ENCODE peak calls at places on chromosomes 4 and X, in five cellular contexts. W, S, G, L and M are unnamed samples.

GRCh38 chr4:147479817-147480216 is 1.1 kb upstream of the EDNRA start:
- DNase-seq in W (no peak), L (peak; percentile 76), S (no peak), G (no peak), M (no peak)

GRCh38 chr4:25229804-25230203 is 4.0 kb upstream of the PI4K2B start:
- DNase-seq in S (no peak), G (no peak), L (no peak), W (no peak), M (peak; percentile 44)

GRCh38 chr4:23016981-23017380 is 324.2 kb downstream of the GBA3 start:
- DNase-seq in W (no peak), S (no peak), G (no peak), L (no peak), M (no peak)

GRCh38 chr4:63370997-63371396 is 1038.3 kb downstream of the TECRL start:
- DNase-seq in G (no peak), S (no peak), L (no peak), W (no peak), M (no peak)

GRCh38 chr4:101667348-101667747 is 123.2 kb upstream of the BANK1 start:
- DNase-seq in L (no peak), S (no peak), G (no peak), W (no peak), M (no peak)

GRCh38 chr4:7457201-7458065 is 22.7 kb upstream of the PSAPL1 start:
- DNase-seq in W (no peak), G (no peak), S (peak; percentile 72), L (no peak), M (no peak)

GRCh38 chr4:20044502-20044911 is 207.2 kb upstream of the SLIT2 start:
- DNase-seq in L (no peak), W (no peak), G (no peak), S (no peak), M (no peak)

GRCh38 chr4:165666836-165667235 is 206.2 kb upstream of the TLL1 start:
- DNase-seq in S (no peak), L (no peak), W (no peak), G (no peak), M (no peak)

GRCh38 chrX:123976671-123977316 is 15.3 kb downstream of the STAG2 start:
- DNase-seq in S (no peak), W (no peak), G (no peak), L (no peak), M (peak; percentile 30)

GRCh38 chr4:82499705-82500104 is 62.1 kb downstream of the TMEM150C start:
- DNase-seq in W (no peak), G (no peak), L (no peak), S (no peak), M (no peak)

GRCh38 chr4:93730251-93730650 is 98.3 kb upstream of the ATOH1 start:
- DNase-seq in W (no peak), G (no peak), S (no peak), L (no peak), M (no peak)

GRCh38 chrX:9871871-9872270 is 85.6 kb downstream of the SHROOM2 start:
- DNase-seq in G (no peak), L (no peak), W (no peak), S (no peak), M (no peak)

GRCh38 chrX:124395145-124395858 is 48.9 kb downstream of the SH2D1A start:
- DNase-seq in S (no peak), G (no peak), W (no peak), L (no peak), M (no peak)

GRCh38 chr4:57588557-57588956 is 478.4 kb upstream of the IGFBP7 start:
- DNase-seq in W (no peak), L (no peak), S (no peak), G (no peak), M (no peak)

GRCh38 chrX:97895751-97896150 is 1012.0 kb downstream of the RPA4 start:
- DNase-seq in W (no peak), L (no peak), G (no peak), S (no peak), M (no peak)

GRCh38 chrX:48531359-48531954 is 8.1 kb upstream of the TBC1D25 start:
- DNase-seq in G (no peak), S (no peak), W (no peak), L (no peak), M (peak; percentile 71)

GRCh38 chr4:21845663-21846062 is 102.9 kb downstream of the KCNIP4 start:
- DNase-seq in S (no peak), L (no peak), W (no peak), G (no peak), M (no peak)

GRCh38 chrX:102746134-102746584 is 25.6 kb downstream of the GPRASP3 start:
- DNase-seq in G (peak; percentile 54), W (no peak), L (peak; percentile 5), S (peak; percentile 91), M (no peak)

GRCh38 chr4:148300877-148301276 is 141.3 kb downstream of the NR3C2 start:
- DNase-seq in W (no peak), S (no peak), G (no peak), L (no peak), M (no peak)

GRCh38 chr4:2071912-2072867 is 13.1 kb downstream of the NAT8L start:
- DNase-seq in G (peak; percentile 38), W (no peak), L (no peak), S (peak; percentile 71), M (no peak)

GRCh38 chr4:23718435-23718834 is 171.4 kb downstream of the PPARGC1A start:
- DNase-seq in W (no peak), S (no peak), G (no peak), L (no peak), M (no peak)

DNA sequence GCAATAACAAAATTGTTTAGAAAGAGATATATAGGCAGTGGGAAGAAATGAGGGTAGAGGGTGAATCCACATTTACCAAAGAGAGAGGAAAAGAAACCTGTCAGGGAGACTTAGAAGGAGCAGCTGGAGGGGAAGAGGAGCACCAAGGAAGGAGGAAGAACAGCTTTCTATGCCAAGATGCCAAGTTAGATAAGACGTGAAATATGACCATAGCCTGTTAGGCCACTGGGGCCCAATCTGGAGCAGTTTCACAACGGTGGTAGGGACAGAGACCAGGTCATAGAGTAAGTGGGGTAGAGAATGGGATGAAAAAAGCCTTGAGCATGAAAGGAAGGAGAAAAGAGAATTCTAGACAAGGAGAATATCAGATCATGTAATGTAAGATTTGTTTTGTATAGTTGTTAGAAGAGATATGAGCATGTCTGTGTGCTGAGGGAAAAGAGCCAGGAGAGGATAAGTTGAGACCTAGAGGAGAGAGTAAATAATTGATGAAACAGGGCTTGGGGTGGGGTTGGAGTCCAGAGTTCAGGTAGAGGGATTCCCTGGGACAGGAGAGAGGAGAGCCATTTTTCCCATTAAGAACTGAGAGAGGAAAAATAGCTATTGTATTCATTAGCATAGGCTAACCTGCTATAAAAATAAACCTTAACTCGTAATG is 4.4 kb upstream of the SOWAHB start:
- DNase-seq in S (no peak), W (no peak), G (no peak), L (no peak), M (peak; percentile 85)
- H3K27me3 ChIP-seq in S (peaks cover 11% of the 10 kb centered on the region), W (peaks cover 15% of the 10 kb centered on the region), G (peaks cover 23% of the 10 kb centered on the region), L (no peaks in the 10 kb centered on the region), M (no peaks in the 10 kb centered on the region)

GRCh38 chr4:70901607-70901983 is 574 bp upstream of the MOB1B start:
- DNase-seq in L (peak; percentile 4), S (no peak), W (no peak), G (no peak), M (no peak)

GRCh38 chr4:70901984-70902576 is at the start of gene MOB1B:
- DNase-seq in G (peak; percentile 91), W (peak; percentile 78), S (peak; percentile 94), L (peak; percentile 87), M (peak; percentile 72)

GRCh38 chr4:70903282-70903603 is 1.1 kb downstream of the MOB1B start:
- DNase-seq in G (no peak), L (no peak), W (no peak), S (no peak), M (no peak)

GRCh38 chr4:70902577-70903281 is 560 bp downstream of the MOB1B start:
- DNase-seq in W (no peak), S (no peak), G (no peak), L (peak; percentile 15), M (no peak)
- H3K4me1 ChIP-seq in W (peaks cover 21% of the 10 kb centered on the region), S (peaks cover 16% of the 10 kb centered on the region), G (peaks cover 27% of the 10 kb centered on the region), L (no peaks in the 10 kb centered on the region), M (peaks cover 4% of the 10 kb centered on the region)

GRCh38 chr4:8745036-8745827 is 126.4 kb downstream of the HMX1 start:
- DNase-seq in W (no peak), G (peak; percentile 23), S (no peak), L (no peak), M (no peak)
- H3K9me3 ChIP-seq in W (no peaks in the 10 kb centered on the region), G (no peaks in the 10 kb centered on the region), S (no peaks in the 10 kb centered on the region), L (no peaks in the 10 kb centered on the region), M (no peaks in the 10 kb centered on the region)

GRCh38 chr4:140284449-140284848 is 89.0 kb upstream of the SCOC start:
- DNase-seq in L (no peak), W (no peak), S (no peak), G (no peak), M (no peak)
- H3K27me3 ChIP-seq in L (no peaks in the 10 kb centered on the region), W (peaks cover 4% of the 10 kb centered on the region), S (no peaks in the 10 kb centered on the region), G (no peaks in the 10 kb centered on the region), M (no peaks in the 10 kb centered on the region)